ENCODE peak calls at places on chromosomes 6 and 20, in six cellular contexts. One of them, this sample, is unnamed.

GRCh38 chr6:69791065-69791471 is 5.7 kb downstream of the LMBRD1 start:
- DNase-seq in C1 segment of cervical spinal cord: no peak
- DNase-seq in stimulated activated naive B cell treated with anti-CD40 and anti-IgM and Interleukin-4, amounts not matched to agents 10 μg/mL and 1 μg/mL and 100 μg/mL, for 72 hours: no peak
- DNase-seq in fibroblast of gingiva: no peak
- DNase-seq in neural crest cell: no peak
- DNase-seq in GM23248: peak
- DNase-seq in this sample: no peak

GRCh38 chr6:37966801-37967200 is 147.3 kb downstream of the ZFAND3 start:
- DNase-seq in C1 segment of cervical spinal cord: no peak
- DNase-seq in stimulated activated naive B cell treated with anti-CD40 and anti-IgM and Interleukin-4, amounts not matched to agents 10 μg/mL and 1 μg/mL and 100 μg/mL, for 72 hours: no peak
- DNase-seq in fibroblast of gingiva: no peak
- DNase-seq in neural crest cell: no peak
- DNase-seq in GM23248: peak
- DNase-seq in this sample: no peak

GRCh38 chr6:24721461-24722215 is 2.7 kb upstream of the C6orf62 start:
- DNase-seq in C1 segment of cervical spinal cord: no peak
- DNase-seq in stimulated activated naive B cell treated with anti-CD40 and anti-IgM and Interleukin-4, amounts not matched to agents 10 μg/mL and 1 μg/mL and 100 μg/mL, for 72 hours: no peak
- DNase-seq in fibroblast of gingiva: no peak
- DNase-seq in neural crest cell: no peak
- DNase-seq in GM23248: peak
- DNase-seq in this sample: no peak

GRCh38 chr20:4569092-4569491 is 152.6 kb upstream of the PRND start:
- DNase-seq in C1 segment of cervical spinal cord: no peak
- DNase-seq in stimulated activated naive B cell treated with anti-CD40 and anti-IgM and Interleukin-4, amounts not matched to agents 10 μg/mL and 1 μg/mL and 100 μg/mL, for 72 hours: no peak
- DNase-seq in fibroblast of gingiva: no peak
- DNase-seq in neural crest cell: no peak
- DNase-seq in GM23248: no peak
- DNase-seq in this sample: no peak

GRCh38 chr6:11043552-11043960 is 549 bp downstream of the ELOVL2 start:
- DNase-seq in C1 segment of cervical spinal cord: no peak
- DNase-seq in stimulated activated naive B cell treated with anti-CD40 and anti-IgM and Interleukin-4, amounts not matched to agents 10 μg/mL and 1 μg/mL and 100 μg/mL, for 72 hours: no peak
- DNase-seq in fibroblast of gingiva: no peak
- DNase-seq in neural crest cell: peak
- DNase-seq in GM23248: peak
- DNase-seq in this sample: no peak

GRCh38 chr20:50283922-50284810 is 93.5 kb downstream of the CEBPB start:
- DNase-seq in C1 segment of cervical spinal cord: no peak
- DNase-seq in stimulated activated naive B cell treated with anti-CD40 and anti-IgM and Interleukin-4, amounts not matched to agents 10 μg/mL and 1 μg/mL and 100 μg/mL, for 72 hours: no peak
- DNase-seq in fibroblast of gingiva: peak
- DNase-seq in neural crest cell: no peak
- DNase-seq in GM23248: peak
- DNase-seq in this sample: peak

GRCh38 chr6:158803733-158804143 is 15.4 kb downstream of the EZR start:
- DNase-seq in C1 segment of cervical spinal cord: no peak
- DNase-seq in stimulated activated naive B cell treated with anti-CD40 and anti-IgM and Interleukin-4, amounts not matched to agents 10 μg/mL and 1 μg/mL and 100 μg/mL, for 72 hours: no peak
- DNase-seq in fibroblast of gingiva: peak
- DNase-seq in neural crest cell: no peak
- DNase-seq in GM23248: no peak
- DNase-seq in this sample: no peak

GRCh38 chr6:41578714-41579610 is 32.8 kb downstream of the FOXP4 start:
- DNase-seq in C1 segment of cervical spinal cord: no peak
- DNase-seq in stimulated activated naive B cell treated with anti-CD40 and anti-IgM and Interleukin-4, amounts not matched to agents 10 μg/mL and 1 μg/mL and 100 μg/mL, for 72 hours: no peak
- DNase-seq in fibroblast of gingiva: no peak
- DNase-seq in neural crest cell: peak
- DNase-seq in GM23248: no peak
- DNase-seq in this sample: no peak

GRCh38 chr6:169141706-169142705 is 111.6 kb downstream of the THBS2 start:
- DNase-seq in C1 segment of cervical spinal cord: no peak
- DNase-seq in stimulated activated naive B cell treated with anti-CD40 and anti-IgM and Interleukin-4, amounts not matched to agents 10 μg/mL and 1 μg/mL and 100 μg/mL, for 72 hours: no peak
- DNase-seq in fibroblast of gingiva: peak
- DNase-seq in neural crest cell: no peak
- DNase-seq in GM23248: peak
- DNase-seq in this sample: peak

GRCh38 chr6:169985121-169986015 is 233.9 kb downstream of the ERMARD start:
- DNase-seq in C1 segment of cervical spinal cord: no peak
- DNase-seq in stimulated activated naive B cell treated with anti-CD40 and anti-IgM and Interleukin-4, amounts not matched to agents 10 μg/mL and 1 μg/mL and 100 μg/mL, for 72 hours: no peak
- DNase-seq in fibroblast of gingiva: no peak
- DNase-seq in neural crest cell: no peak
- DNase-seq in GM23248: no peak
- DNase-seq in this sample: no peak

GRCh38 chr6:108250240-108250866 is 10.5 kb downstream of the SNX3 start:
- DNase-seq in C1 segment of cervical spinal cord: no peak
- DNase-seq in stimulated activated naive B cell treated with anti-CD40 and anti-IgM and Interleukin-4, amounts not matched to agents 10 μg/mL and 1 μg/mL and 100 μg/mL, for 72 hours: no peak
- DNase-seq in fibroblast of gingiva: no peak
- DNase-seq in neural crest cell: no peak
- DNase-seq in GM23248: peak
- DNase-seq in this sample: no peak

GRCh38 chr6:113876654-113877053 is 19.5 kb downstream of the MARCKS start:
- DNase-seq in C1 segment of cervical spinal cord: no peak
- DNase-seq in stimulated activated naive B cell treated with anti-CD40 and anti-IgM and Interleukin-4, amounts not matched to agents 10 μg/mL and 1 μg/mL and 100 μg/mL, for 72 hours: no peak
- DNase-seq in fibroblast of gingiva: no peak
- DNase-seq in neural crest cell: no peak
- DNase-seq in GM23248: no peak
- DNase-seq in this sample: no peak

GRCh38 chr20:37915800-37916570 is 13.1 kb downstream of the VSTM2L start:
- DNase-seq in C1 segment of cervical spinal cord: no peak
- DNase-seq in stimulated activated naive B cell treated with anti-CD40 and anti-IgM and Interleukin-4, amounts not matched to agents 10 μg/mL and 1 μg/mL and 100 μg/mL, for 72 hours: no peak
- DNase-seq in fibroblast of gingiva: no peak
- DNase-seq in neural crest cell: no peak
- DNase-seq in GM23248: no peak
- DNase-seq in this sample: no peak

GRCh38 chr6:164331026-164331425 is 916.5 kb downstream of the QKI start:
- DNase-seq in C1 segment of cervical spinal cord: no peak
- DNase-seq in stimulated activated naive B cell treated with anti-CD40 and anti-IgM and Interleukin-4, amounts not matched to agents 10 μg/mL and 1 μg/mL and 100 μg/mL, for 72 hours: no peak
- DNase-seq in fibroblast of gingiva: no peak
- DNase-seq in neural crest cell: no peak
- DNase-seq in GM23248: no peak
- DNase-seq in this sample: no peak

GRCh38 chr20:36399147-36399968 is 93.2 kb downstream of the DLGAP4 start:
- DNase-seq in C1 segment of cervical spinal cord: no peak
- DNase-seq in stimulated activated naive B cell treated with anti-CD40 and anti-IgM and Interleukin-4, amounts not matched to agents 10 μg/mL and 1 μg/mL and 100 μg/mL, for 72 hours: peak
- DNase-seq in fibroblast of gingiva: peak
- DNase-seq in neural crest cell: peak
- DNase-seq in GM23248: peak
- DNase-seq in this sample: no peak

GRCh38 chr20:10720550-10720949 is 46.8 kb upstream of the JAG1 start:
- DNase-seq in C1 segment of cervical spinal cord: no peak
- DNase-seq in stimulated activated naive B cell treated with anti-CD40 and anti-IgM and Interleukin-4, amounts not matched to agents 10 μg/mL and 1 μg/mL and 100 μg/mL, for 72 hours: no peak
- DNase-seq in fibroblast of gingiva: no peak
- DNase-seq in neural crest cell: no peak
- DNase-seq in GM23248: no peak
- DNase-seq in this sample: no peak

GRCh38 chr6:76230711-76231110 is 158.2 kb upstream of the IMPG1 start:
- DNase-seq in C1 segment of cervical spinal cord: no peak
- DNase-seq in stimulated activated naive B cell treated with anti-CD40 and anti-IgM and Interleukin-4, amounts not matched to agents 10 μg/mL and 1 μg/mL and 100 μg/mL, for 72 hours: no peak
- DNase-seq in fibroblast of gingiva: no peak
- DNase-seq in neural crest cell: no peak
- DNase-seq in GM23248: no peak
- DNase-seq in this sample: no peak

GRCh38 chr20:25985597-25985996 is 288.9 kb upstream of the ZNF337 start:
- DNase-seq in C1 segment of cervical spinal cord: no peak
- DNase-seq in stimulated activated naive B cell treated with anti-CD40 and anti-IgM and Interleukin-4, amounts not matched to agents 10 μg/mL and 1 μg/mL and 100 μg/mL, for 72 hours: no peak
- DNase-seq in fibroblast of gingiva: no peak
- DNase-seq in neural crest cell: no peak
- DNase-seq in GM23248: no peak
- DNase-seq in this sample: no peak

GRCh38 chr6:26754212-26754611 is 94.7 kb upstream of the ZNF322 start:
- DNase-seq in C1 segment of cervical spinal cord: no peak
- DNase-seq in stimulated activated naive B cell treated with anti-CD40 and anti-IgM and Interleukin-4, amounts not matched to agents 10 μg/mL and 1 μg/mL and 100 μg/mL, for 72 hours: no peak
- DNase-seq in fibroblast of gingiva: no peak
- DNase-seq in neural crest cell: no peak
- DNase-seq in GM23248: peak
- DNase-seq in this sample: no peak

GRCh38 chr6:42378125-42378524 is 73.6 kb downstream of the TRERF1 start:
- DNase-seq in C1 segment of cervical spinal cord: no peak
- DNase-seq in stimulated activated naive B cell treated with anti-CD40 and anti-IgM and Interleukin-4, amounts not matched to agents 10 μg/mL and 1 μg/mL and 100 μg/mL, for 72 hours: no peak
- DNase-seq in fibroblast of gingiva: no peak
- DNase-seq in neural crest cell: no peak
- DNase-seq in GM23248: no peak
- DNase-seq in this sample: no peak

GRCh38 chr20:5918856-5919633 is 31.3 kb downstream of the TRMT6 start:
- DNase-seq in C1 segment of cervical spinal cord: no peak
- DNase-seq in stimulated activated naive B cell treated with anti-CD40 and anti-IgM and Interleukin-4, amounts not matched to agents 10 μg/mL and 1 μg/mL and 100 μg/mL, for 72 hours: no peak
- DNase-seq in fibroblast of gingiva: no peak
- DNase-seq in neural crest cell: no peak
- DNase-seq in GM23248: peak
- DNase-seq in this sample: no peak

GRCh38 chr6:49764571-49765236 is 20.5 kb upstream of the CRISP3 start:
- DNase-seq in C1 segment of cervical spinal cord: no peak
- DNase-seq in stimulated activated naive B cell treated with anti-CD40 and anti-IgM and Interleukin-4, amounts not matched to agents 10 μg/mL and 1 μg/mL and 100 μg/mL, for 72 hours: no peak
- DNase-seq in fibroblast of gingiva: no peak
- DNase-seq in neural crest cell: no peak
- DNase-seq in GM23248: no peak
- DNase-seq in this sample: no peak

GRCh38 chr20:9200620-9201019 is 131.7 kb downstream of the PLCB4 start:
- DNase-seq in C1 segment of cervical spinal cord: no peak
- DNase-seq in stimulated activated naive B cell treated with anti-CD40 and anti-IgM and Interleukin-4, amounts not matched to agents 10 μg/mL and 1 μg/mL and 100 μg/mL, for 72 hours: no peak
- DNase-seq in fibroblast of gingiva: no peak
- DNase-seq in neural crest cell: no peak
- DNase-seq in GM23248: peak
- DNase-seq in this sample: no peak

GRCh38 chr6:156884306-156884705 is 107.1 kb downstream of the ARID1B start:
- DNase-seq in C1 segment of cervical spinal cord: no peak
- DNase-seq in stimulated activated naive B cell treated with anti-CD40 and anti-IgM and Interleukin-4, amounts not matched to agents 10 μg/mL and 1 μg/mL and 100 μg/mL, for 72 hours: no peak
- DNase-seq in fibroblast of gingiva: no peak
- DNase-seq in neural crest cell: no peak
- DNase-seq in GM23248: no peak
- DNase-seq in this sample: no peak

GRCh38 chr20:24815931-24816330 is 133.1 kb upstream of the CST7 start:
- DNase-seq in C1 segment of cervical spinal cord: no peak
- DNase-seq in stimulated activated naive B cell treated with anti-CD40 and anti-IgM and Interleukin-4, amounts not matched to agents 10 μg/mL and 1 μg/mL and 100 μg/mL, for 72 hours: no peak
- DNase-seq in fibroblast of gingiva: no peak
- DNase-seq in neural crest cell: no peak
- DNase-seq in GM23248: no peak
- DNase-seq in this sample: no peak

GRCh38 chr6:123519191-123519510 is 117.6 kb downstream of the TRDN start:
- DNase-seq in C1 segment of cervical spinal cord: peak
- DNase-seq in stimulated activated naive B cell treated with anti-CD40 and anti-IgM and Interleukin-4, amounts not matched to agents 10 μg/mL and 1 μg/mL and 100 μg/mL, for 72 hours: no peak
- DNase-seq in fibroblast of gingiva: peak
- DNase-seq in neural crest cell: no peak
- DNase-seq in GM23248: no peak
- DNase-seq in this sample: peak

GRCh38 chr20:11457476-11457875 is 460.2 kb upstream of the BTBD3 start:
- DNase-seq in C1 segment of cervical spinal cord: no peak
- DNase-seq in stimulated activated naive B cell treated with anti-CD40 and anti-IgM and Interleukin-4, amounts not matched to agents 10 μg/mL and 1 μg/mL and 100 μg/mL, for 72 hours: no peak
- DNase-seq in fibroblast of gingiva: no peak
- DNase-seq in neural crest cell: no peak
- DNase-seq in GM23248: peak
- DNase-seq in this sample: no peak

GRCh38 chr6:111804627-111805235 is 68.5 kb downstream of the FYN start:
- DNase-seq in C1 segment of cervical spinal cord: no peak
- DNase-seq in stimulated activated naive B cell treated with anti-CD40 and anti-IgM and Interleukin-4, amounts not matched to agents 10 μg/mL and 1 μg/mL and 100 μg/mL, for 72 hours: peak
- DNase-seq in fibroblast of gingiva: peak
- DNase-seq in neural crest cell: no peak
- DNase-seq in GM23248: peak
- DNase-seq in this sample: no peak

GRCh38 chr20:32132911-32133549 is 23.5 kb downstream of the TM9SF4 start:
- DNase-seq in C1 segment of cervical spinal cord: no peak
- DNase-seq in stimulated activated naive B cell treated with anti-CD40 and anti-IgM and Interleukin-4, amounts not matched to agents 10 μg/mL and 1 μg/mL and 100 μg/mL, for 72 hours: no peak
- DNase-seq in fibroblast of gingiva: no peak
- DNase-seq in neural crest cell: no peak
- DNase-seq in GM23248: no peak
- DNase-seq in this sample: no peak